ENCODE peak calls at places on chromosomes 3 and 15, in five cellular contexts. N is MM.1S, Y is HCT116, D is mammary epithelial cell, U is K562. K is an unnamed sample.

GRCh38 chr15:100295939-100296338 is 45.8 kb downstream of the ADAMTS17 start:
- DNase-seq in N (no peak), Y (no peak), D (no peak), U (no peak), K (no peak)

GRCh38 chr15:63277893-63278505 is 594 bp downstream of the APH1B start:
- DNase-seq in N (no peak), Y (no peak), D (peak), U (no peak), K (peak)

GRCh38 chr3:136390574-136390973 is 140.4 kb downstream of the PCCB start:
- DNase-seq in N (no peak), Y (no peak), D (no peak), U (no peak), K (no peak)

GRCh38 chr15:77619883-77620282 is 12.8 kb downstream of the LINGO1 start:
- DNase-seq in N (no peak), Y (no peak), D (no peak), U (no peak), K (no peak)

GRCh38 chr15:63942486-63943365 is 103.6 kb downstream of the DAPK2 start:
- DNase-seq in N (no peak), Y (no peak), D (no peak), U (no peak), K (no peak)

GRCh38 chr15:98597666-98598065 is 50.7 kb upstream of the IGF1R start:
- DNase-seq in N (no peak), Y (no peak), D (peak), U (no peak), K (peak)

GRCh38 chr3:169266351-169266750 is 397.2 kb downstream of the MECOM start:
- DNase-seq in N (no peak), Y (no peak), D (no peak), U (no peak), K (peak)

GRCh38 chr3:37249717-37250116 is 75.3 kb upstream of the LRRFIP2 start:
- DNase-seq in N (no peak), Y (no peak), D (no peak), U (no peak), K (peak)

GRCh38 chr3:24264748-24265158 is 229.9 kb downstream of the THRB start:
- DNase-seq in N (peak), Y (peak), D (peak), U (peak), K (peak)

GRCh38 chr15:39139431-39140059 is 441.3 kb upstream of the THBS1 start:
- DNase-seq in N (no peak), Y (no peak), D (no peak), U (no peak), K (no peak)
- H2AFZ ChIP-seq in N (no peak), Y (no peak), D (no peak), U (no peak), K (no peak)

DNA sequence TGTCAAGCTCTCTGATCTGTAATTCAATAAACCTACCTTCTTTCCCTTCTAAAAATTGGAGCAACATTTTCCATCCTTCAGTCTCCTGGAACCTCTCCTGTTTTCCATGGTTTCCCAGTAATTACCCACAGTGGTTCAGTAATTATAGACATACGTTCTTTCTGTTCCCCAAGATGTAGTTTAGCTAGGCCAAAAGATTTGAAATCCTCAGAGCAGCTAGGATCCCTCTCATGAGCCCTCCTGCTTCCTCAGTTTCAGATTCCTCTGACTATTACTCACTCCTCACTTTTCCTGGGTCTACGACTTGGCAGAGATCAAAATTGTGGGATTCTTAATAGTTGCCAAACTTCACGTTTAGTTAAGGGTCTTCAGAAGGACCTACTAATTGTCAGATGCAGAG is 76.9 kb upstream of the IGSF10 start:
- DNase-seq in N (no peak), Y (no peak), D (no peak), U (no peak), K (no peak)
- H2AFZ ChIP-seq in N (no peak), Y (no peak), D (no peak), U (peak), K (peak)

DNA sequence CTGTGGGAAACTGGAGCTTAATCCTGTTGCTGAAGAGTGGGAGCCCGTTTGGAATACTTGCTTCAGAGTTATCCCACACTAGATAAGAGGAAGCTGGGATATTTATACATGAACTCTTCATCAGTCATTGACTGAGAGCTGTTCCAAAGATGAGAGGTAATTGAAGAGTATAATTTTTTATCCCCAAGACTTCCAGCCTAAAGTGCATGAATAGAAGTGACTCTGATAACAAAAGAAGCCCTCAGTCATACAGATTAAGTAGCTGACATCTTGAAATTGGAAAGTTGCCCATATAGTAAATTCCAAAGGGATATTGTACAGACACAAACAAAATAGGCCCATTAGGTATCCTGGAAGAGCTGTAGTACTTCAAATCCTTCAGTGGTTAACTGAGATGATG is 268.0 kb downstream of the EPHA3 start:
- DNase-seq in N (no peak), Y (no peak), D (no peak), U (no peak), K (no peak)
- H2AFZ ChIP-seq in N (no peak), Y (no peak), D (no peak), U (no peak), K (no peak)

GRCh38 chr3:28836199-28836598 is 444.7 kb upstream of the RBMS3 start:
- DNase-seq in N (no peak), Y (no peak), D (peak), U (no peak), K (peak)
- H2AFZ ChIP-seq in N (no peak), Y (no peak), D (peak), U (no peak), K (no peak)

GRCh38 chr15:41894251-41894790 is 468 bp upstream of the SPTBN5 start:
- DNase-seq in N (no peak), Y (no peak), D (no peak), U (no peak), K (no peak)
- H2AFZ ChIP-seq in N (no peak), Y (no peak), D (peak), U (peak), K (peak)

GRCh38 chr15:40844543-40844981 is 714 bp downstream of the SPINT1 start:
- DNase-seq in N (peak), Y (no peak), D (no peak), U (no peak), K (peak)

GRCh38 chr15:40843183-40843884 is 514 bp upstream of the SPINT1 start:
- DNase-seq in N (no peak), Y (no peak), D (peak), U (no peak), K (no peak)

GRCh38 chr15:40838756-40839155 is 5.1 kb upstream of the SPINT1 start:
- DNase-seq in N (no peak), Y (no peak), D (peak), U (no peak), K (no peak)

GRCh38 chr15:40843885-40844542 is at the start of gene SPINT1:
- DNase-seq in N (peak), Y (no peak), D (peak), U (peak), K (peak)

GRCh38 chr15:40841741-40842140 is 2.1 kb upstream of the SPINT1 start:
- DNase-seq in N (no peak), Y (no peak), D (no peak), U (no peak), K (no peak)
- H2AFZ ChIP-seq in N (no peak), Y (no peak), D (no peak), U (no peak), K (no peak)

K was measured in PC-3.